ENCODE peak calls at places on chromosome 5, in six cellular contexts. Q is IMR-90, T is mesendoderm, W is H9, R is mesenchymal stem cell, K is trophoblast cell. D is an unnamed sample.

GRCh38 chr5:115379622-115380344 is 83.3 kb upstream of the CCDC112 start:
- DNase-seq in K (peak; percentile 66), W (no peak), Q (no peak), T (no peak), R (no peak), D (no peak)

GRCh38 chr5:100664140-100664539 is 129.0 kb downstream of the FAM174A start:
- DNase-seq in R (no peak), K (no peak), Q (no peak), W (no peak), T (no peak), D (no peak)

GRCh38 chr5:174618589-174618988 is 105.8 kb upstream of the MSX2 start:
- DNase-seq in Q (no peak), T (peak; percentile 96), K (no peak), W (no peak), R (no peak), D (no peak)

GRCh38 chr5:157808043-157808442 is 50.9 kb downstream of the CLINT1 start:
- DNase-seq in W (no peak), Q (no peak), K (no peak), T (no peak), R (no peak), D (no peak)

GRCh38 chr5:173228639-173229380 is 6.2 kb downstream of the NKX2-5 start:
- DNase-seq in T (peak; percentile 66), W (peak; percentile 56), K (peak; percentile 74), R (peak; percentile 66), Q (no peak), D (no peak)

GRCh38 chr5:178094345-178094744 is 19.0 kb upstream of the N4BP3 start:
- DNase-seq in W (no peak), R (no peak), K (no peak), Q (no peak), T (no peak), D (no peak)

GRCh38 chr5:10355071-10355889 is 1.8 kb downstream of the MARCHF6 start:
- DNase-seq in K (peak; percentile 89), W (no peak), Q (peak; percentile 71), T (no peak), R (peak; percentile 50), D (no peak)

GRCh38 chr5:136164226-136164625 is 28.7 kb downstream of the SMIM32 start:
- DNase-seq in T (no peak), K (no peak), W (no peak), R (no peak), Q (no peak), D (no peak)

GRCh38 chr5:134139377-134139851 is 24.9 kb downstream of the TCF7 start:
- DNase-seq in K (no peak), Q (no peak), W (no peak), T (no peak), R (no peak), D (no peak)

GRCh38 chr5:139651502-139651862 is 3.3 kb downstream of the CXXC5 start:
- DNase-seq in K (peak; percentile 50), T (no peak), W (no peak), R (peak; percentile 70), Q (no peak), D (no peak)

GRCh38 chr5:139649082-139649991 is 1.2 kb downstream of the CXXC5 start:
- DNase-seq in Q (no peak), K (peak; percentile 23), W (peak; percentile 76), R (peak; percentile 43), T (peak; percentile 80), D (no peak)

GRCh38 chr5:139650689-139651501 is 2.7 kb downstream of the CXXC5 start:
- DNase-seq in T (peak; percentile 88), R (peak; percentile 74), W (peak; percentile 83), Q (no peak), K (peak; percentile 56), D (no peak)

GRCh38 chr5:139648205-139649081 is at the start of gene CXXC5:
- DNase-seq in T (peak; percentile 94), W (peak; percentile 85), K (peak; percentile 76), Q (peak; percentile 83), R (peak; percentile 92), D (peak; percentile 89)

DNA sequence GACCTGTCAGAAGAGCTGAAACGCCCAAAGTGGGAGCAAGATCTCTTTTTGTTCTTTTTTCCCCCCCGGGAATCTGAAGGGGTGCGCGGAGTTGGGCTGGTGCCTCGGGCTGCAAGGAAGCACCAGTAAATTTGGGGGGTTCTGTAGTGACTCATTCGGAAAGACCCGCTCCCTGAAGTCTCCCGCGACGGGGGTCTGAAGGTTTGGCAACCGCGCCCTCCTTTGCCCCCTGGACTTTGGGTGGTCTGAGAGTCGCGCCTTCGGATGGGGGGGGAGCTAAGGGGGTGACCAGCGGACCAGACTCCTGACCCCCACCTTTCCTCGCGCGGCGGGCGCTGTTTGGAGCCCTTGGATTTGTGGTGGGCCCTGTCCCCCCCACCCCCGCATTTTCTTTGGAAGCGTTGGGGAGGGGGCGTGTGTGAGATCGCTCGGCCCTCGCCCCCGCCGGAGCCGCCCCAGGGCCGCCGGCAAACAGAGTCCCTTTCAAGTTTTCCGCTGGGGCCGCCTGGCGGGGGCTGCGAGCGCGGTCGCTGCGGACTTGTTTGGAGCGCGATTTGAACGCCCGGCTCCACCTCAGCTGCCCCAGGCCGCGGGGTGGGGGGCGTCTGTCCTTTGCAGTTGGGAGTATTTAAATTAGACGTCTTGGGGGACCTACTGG is 2.0 kb downstream of the CXXC5 start:
- DNase-seq in W (no peak), K (peak; percentile 23), T (peak; percentile 74), Q (no peak), R (peak; percentile 59), D (no peak)
- H3K4me1 ChIP-seq in W (peaks cover 29% of the 10 kb centered on the region), K (peaks cover 55% of the 10 kb centered on the region), T (peaks cover 33% of the 10 kb centered on the region), Q (peaks cover 33% of the 10 kb centered on the region), R (peaks cover 33% of the 10 kb centered on the region), D (peaks cover 48% of the 10 kb centered on the region)

DNA sequence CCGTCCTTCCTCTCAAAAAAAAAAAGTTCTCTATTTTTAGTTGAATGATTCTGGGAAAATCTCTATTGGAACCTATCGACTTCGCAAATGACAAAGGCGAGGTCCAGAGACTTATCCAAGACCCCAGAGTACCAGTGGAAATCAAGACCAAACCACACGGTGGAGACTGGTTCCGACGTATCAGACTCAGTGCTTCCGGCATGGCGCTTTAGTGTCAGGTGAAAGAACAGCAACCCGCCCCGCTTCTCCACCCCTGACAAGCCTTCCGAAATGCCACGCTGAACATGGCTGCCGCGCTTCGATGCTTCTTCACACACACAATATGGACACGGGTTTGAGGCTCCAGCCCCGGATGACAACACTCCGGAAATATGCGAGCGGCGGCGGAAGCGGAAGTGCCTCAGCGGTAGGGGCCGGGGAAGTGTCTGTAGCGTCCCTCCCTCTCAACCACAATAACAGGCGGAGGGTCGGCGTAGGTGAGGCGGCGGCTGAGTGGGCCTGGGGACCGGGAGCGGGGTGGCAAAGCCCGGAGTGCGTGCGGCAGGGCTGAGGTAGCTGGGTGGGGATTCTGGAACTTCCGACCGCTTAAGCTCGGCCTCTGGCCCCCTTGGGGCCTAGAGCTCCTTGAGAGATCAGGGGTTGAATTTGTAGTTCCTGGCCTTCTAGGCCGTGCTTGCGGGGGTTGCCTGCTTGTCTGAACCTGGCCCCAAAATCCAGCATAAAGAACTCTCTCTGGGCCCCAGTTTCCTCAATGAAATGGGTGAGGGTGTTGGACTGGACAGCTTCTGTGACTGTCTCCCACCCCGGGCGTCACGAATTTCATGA is at the start of gene FBXO38:
- DNase-seq in Q (peak; percentile 95), K (peak; percentile 99), T (peak; percentile 99), R (peak; percentile 96), W (peak; percentile 98), D (peak; percentile 92)
- H2BK5ac ChIP-seq in Q (peak within 1 kb of the TSS; percentile 67), K (peak within 1 kb of the TSS; percentile 48), T (no peak within 1 kb of the TSS), R (peak within 1 kb of the TSS; percentile 71), W (no peak within 1 kb of the TSS), D (no peak within 1 kb of the TSS)

GRCh38 chr5:109920736-109921135 is 231.0 kb downstream of the MAN2A1 start:
- DNase-seq in W (no peak), T (no peak), K (no peak), R (no peak), Q (no peak), D (no peak)
- H3K4me1 ChIP-seq in W (no peaks in the 10 kb centered on the region), T (no peaks in the 10 kb centered on the region), K (no peaks in the 10 kb centered on the region), R (no peaks in the 10 kb centered on the region), Q (no peaks in the 10 kb centered on the region), D (no peaks in the 10 kb centered on the region)

DNA sequence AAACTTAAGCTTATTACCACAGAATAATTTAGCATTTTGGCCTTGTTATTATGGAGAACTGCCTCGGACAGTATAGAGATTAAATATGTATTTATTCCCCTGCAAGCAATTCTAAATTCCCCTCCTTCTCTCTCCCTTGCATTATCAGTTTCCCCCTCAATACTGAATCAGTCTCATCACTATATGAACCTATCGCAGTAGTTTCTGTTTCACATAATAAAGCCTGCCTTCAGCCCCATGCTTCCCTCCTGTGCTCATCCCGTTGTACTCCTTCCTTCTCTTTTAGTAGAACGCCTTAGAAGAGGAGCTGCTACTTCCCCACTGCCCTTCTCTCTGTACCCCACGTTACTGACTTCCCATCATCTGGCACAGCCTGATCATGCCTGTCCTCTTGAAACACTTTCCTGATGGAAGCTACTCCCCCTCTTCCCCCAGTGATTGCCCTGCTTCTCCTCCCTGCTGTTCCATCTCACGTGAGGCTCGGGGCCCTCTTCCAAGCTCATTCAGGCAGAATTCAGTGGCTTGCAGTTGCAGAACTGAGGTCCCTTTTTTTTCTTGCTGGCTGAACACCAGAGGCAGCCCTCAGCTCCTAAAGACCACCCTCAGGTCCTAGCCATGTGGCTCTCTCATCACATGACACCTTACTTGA is 93.4 kb downstream of the PPIC start:
- DNase-seq in T (peak; percentile 55), W (no peak), Q (no peak), R (no peak), K (no peak), D (no peak)
- H2BK5ac ChIP-seq in T (no peak overlapping the region), W (no peak overlapping the region), Q (no peak overlapping the region), R (no peak overlapping the region), K (no peak overlapping the region), D (no peak overlapping the region)

GRCh38 chr5:141841376-141841775 is 36.8 kb downstream of the PCDH1 start:
- DNase-seq in W (no peak), R (no peak), Q (no peak), K (no peak), T (no peak), D (no peak)

GRCh38 chr5:141841781-141842180 is 36.4 kb downstream of the PCDH1 start:
- DNase-seq in W (no peak), R (no peak), T (no peak), Q (no peak), K (no peak), D (no peak)

GRCh38 chr5:141840295-141840812 is 37.9 kb downstream of the PCDH1 start:
- DNase-seq in R (no peak), T (no peak), W (no peak), K (no peak), Q (no peak), D (no peak)

GRCh38 chr5:141839015-141839513 is 39.1 kb downstream of the PCDH1 start:
- DNase-seq in T (peak; percentile 87), R (no peak), Q (no peak), W (peak; percentile 90), K (peak; percentile 15), D (no peak)

GRCh38 chr5:141840826-141841360 is 37.3 kb downstream of the PCDH1 start:
- DNase-seq in R (no peak), K (no peak), W (no peak), T (no peak), Q (no peak), D (no peak)
- H3K4me1 ChIP-seq in R (no peaks in the 10 kb centered on the region), K (peaks cover 20% of the 10 kb centered on the region), W (peaks cover 51% of the 10 kb centered on the region), T (peaks cover 55% of the 10 kb centered on the region), Q (peaks cover 24% of the 10 kb centered on the region), D (peaks cover 58% of the 10 kb centered on the region)

GRCh38 chr5:103724272-103724671 is 161.7 kb upstream of the NUDT12 start:
- DNase-seq in R (no peak), T (no peak), W (no peak), Q (no peak), K (no peak), D (no peak)
- H2BK5ac ChIP-seq in R (no peak overlapping the region), T (no peak overlapping the region), W (no peak overlapping the region), Q (no peak overlapping the region), K (no peak overlapping the region), D (no peak overlapping the region)

GRCh38 chr5:56735845-56736641 is 79.3 kb upstream of the MAP3K1 start:
- DNase-seq in W (no peak), R (no peak), K (no peak), T (no peak), Q (no peak), D (no peak)
- H3K4me1 ChIP-seq in W (peaks cover 10% of the 10 kb centered on the region), R (peaks cover 2% of the 10 kb centered on the region), K (peaks cover 14% of the 10 kb centered on the region), T (peaks cover 3% of the 10 kb centered on the region), Q (peaks cover 3% of the 10 kb centered on the region), D (peaks cover 9% of the 10 kb centered on the region)

D was measured in neuronal stem cell.